ENCODE peak calls at places on chromosomes 1 and 21, in five cellular contexts. One of them, this sample, is unnamed.

GRCh38 chr1:4700801-4701200 is 46.4 kb downstream of the AJAP1 start:
- DNase-seq in activated T-cell treated with anti-CD3 and anti-CD28 coated beads, Interleukin-2, amount 50 U/mL, for 4 hours: no peak
- DNase-seq in nucleus accumbens: peak
- DNase-seq in T-helper 2 cell: no peak
- DNase-seq in H9: no peak
- DNase-seq in this sample: no peak

GRCh38 chr1:184965889-184966860 is 8.1 kb downstream of the NIBAN1 start:
- DNase-seq in activated T-cell treated with anti-CD3 and anti-CD28 coated beads, Interleukin-2, amount 50 U/mL, for 4 hours: no peak
- DNase-seq in nucleus accumbens: no peak
- DNase-seq in T-helper 2 cell: no peak
- DNase-seq in H9: no peak
- DNase-seq in this sample: no peak

GRCh38 chr1:20668581-20668980 is 7.4 kb upstream of the DDOST start:
- DNase-seq in activated T-cell treated with anti-CD3 and anti-CD28 coated beads, Interleukin-2, amount 50 U/mL, for 4 hours: no peak
- DNase-seq in nucleus accumbens: no peak
- DNase-seq in T-helper 2 cell: no peak
- DNase-seq in H9: no peak
- DNase-seq in this sample: no peak

GRCh38 chr1:240092301-240093119 is 827 bp downstream of the FMN2 start:
- DNase-seq in activated T-cell treated with anti-CD3 and anti-CD28 coated beads, Interleukin-2, amount 50 U/mL, for 4 hours: no peak
- DNase-seq in nucleus accumbens: peak
- DNase-seq in T-helper 2 cell: peak
- DNase-seq in H9: peak
- DNase-seq in this sample: no peak

GRCh38 chr1:6281511-6282402 is 20.9 kb upstream of the GPR153 start:
- DNase-seq in activated T-cell treated with anti-CD3 and anti-CD28 coated beads, Interleukin-2, amount 50 U/mL, for 4 hours: no peak
- DNase-seq in nucleus accumbens: no peak
- DNase-seq in T-helper 2 cell: no peak
- DNase-seq in H9: no peak
- DNase-seq in this sample: no peak

GRCh38 chr1:245771521-245772281 is 616.9 kb downstream of the KIF26B start:
- DNase-seq in activated T-cell treated with anti-CD3 and anti-CD28 coated beads, Interleukin-2, amount 50 U/mL, for 4 hours: no peak
- DNase-seq in nucleus accumbens: no peak
- DNase-seq in T-helper 2 cell: peak
- DNase-seq in H9: no peak
- DNase-seq in this sample: no peak

GRCh38 chr1:204127597-204128242 is 24.1 kb downstream of the ETNK2 start:
- DNase-seq in activated T-cell treated with anti-CD3 and anti-CD28 coated beads, Interleukin-2, amount 50 U/mL, for 4 hours: no peak
- DNase-seq in nucleus accumbens: peak
- DNase-seq in T-helper 2 cell: no peak
- DNase-seq in H9: peak
- DNase-seq in this sample: no peak

GRCh38 chr1:10530756-10531155 is 56.0 kb downstream of the PEX14 start:
- DNase-seq in activated T-cell treated with anti-CD3 and anti-CD28 coated beads, Interleukin-2, amount 50 U/mL, for 4 hours: no peak
- DNase-seq in nucleus accumbens: no peak
- DNase-seq in T-helper 2 cell: no peak
- DNase-seq in H9: no peak
- DNase-seq in this sample: no peak

GRCh38 chr21:45304161-45304830 is 16.6 kb upstream of the POFUT2 start:
- DNase-seq in activated T-cell treated with anti-CD3 and anti-CD28 coated beads, Interleukin-2, amount 50 U/mL, for 4 hours: no peak
- DNase-seq in nucleus accumbens: no peak
- DNase-seq in T-helper 2 cell: no peak
- DNase-seq in H9: no peak
- DNase-seq in this sample: no peak

GRCh38 chr1:9766759-9767442 is 56.9 kb downstream of the CLSTN1 start:
- DNase-seq in activated T-cell treated with anti-CD3 and anti-CD28 coated beads, Interleukin-2, amount 50 U/mL, for 4 hours: no peak
- DNase-seq in nucleus accumbens: peak
- DNase-seq in T-helper 2 cell: no peak
- DNase-seq in H9: no peak
- DNase-seq in this sample: no peak

GRCh38 chr1:67382292-67382691 is 47.9 kb downstream of the SERBP1 start:
- DNase-seq in activated T-cell treated with anti-CD3 and anti-CD28 coated beads, Interleukin-2, amount 50 U/mL, for 4 hours: no peak
- DNase-seq in nucleus accumbens: no peak
- DNase-seq in T-helper 2 cell: no peak
- DNase-seq in H9: no peak
- DNase-seq in this sample: no peak

GRCh38 chr1:63523738-63524137 is 413 bp downstream of the EFCAB7 start:
- DNase-seq in activated T-cell treated with anti-CD3 and anti-CD28 coated beads, Interleukin-2, amount 50 U/mL, for 4 hours: no peak
- DNase-seq in nucleus accumbens: no peak
- DNase-seq in T-helper 2 cell: no peak
- DNase-seq in H9: no peak
- DNase-seq in this sample: no peak

GRCh38 chr1:36620142-36620541 is 137.4 kb upstream of the CSF3R start:
- DNase-seq in activated T-cell treated with anti-CD3 and anti-CD28 coated beads, Interleukin-2, amount 50 U/mL, for 4 hours: no peak
- DNase-seq in nucleus accumbens: no peak
- DNase-seq in T-helper 2 cell: no peak
- DNase-seq in H9: no peak
- DNase-seq in this sample: no peak

GRCh38 chr21:38303300-38303699 is 46.5 kb downstream of the KCNJ15 start:
- DNase-seq in activated T-cell treated with anti-CD3 and anti-CD28 coated beads, Interleukin-2, amount 50 U/mL, for 4 hours: no peak
- DNase-seq in nucleus accumbens: no peak
- DNase-seq in T-helper 2 cell: no peak
- DNase-seq in H9: no peak
- DNase-seq in this sample: no peak

GRCh38 chr1:232369912-232370311 is 260.0 kb downstream of the SIPA1L2 start:
- DNase-seq in activated T-cell treated with anti-CD3 and anti-CD28 coated beads, Interleukin-2, amount 50 U/mL, for 4 hours: no peak
- DNase-seq in nucleus accumbens: no peak
- DNase-seq in T-helper 2 cell: no peak
- DNase-seq in H9: no peak
- DNase-seq in this sample: no peak

GRCh38 chr1:30611741-30612309 is 111.6 kb downstream of the MATN1 start:
- DNase-seq in activated T-cell treated with anti-CD3 and anti-CD28 coated beads, Interleukin-2, amount 50 U/mL, for 4 hours: no peak
- DNase-seq in nucleus accumbens: no peak
- DNase-seq in T-helper 2 cell: no peak
- DNase-seq in H9: no peak
- DNase-seq in this sample: no peak

GRCh38 chr1:69038379-69038778 is 529.3 kb upstream of the LRRC7 start:
- DNase-seq in activated T-cell treated with anti-CD3 and anti-CD28 coated beads, Interleukin-2, amount 50 U/mL, for 4 hours: no peak
- DNase-seq in nucleus accumbens: no peak
- DNase-seq in T-helper 2 cell: no peak
- DNase-seq in H9: peak
- DNase-seq in this sample: no peak

GRCh38 chr1:4175566-4176405 is 275.7 kb upstream of the C1orf174 start:
- DNase-seq in activated T-cell treated with anti-CD3 and anti-CD28 coated beads, Interleukin-2, amount 50 U/mL, for 4 hours: no peak
- DNase-seq in nucleus accumbens: no peak
- DNase-seq in T-helper 2 cell: no peak
- DNase-seq in H9: no peak
- DNase-seq in this sample: no peak

GRCh38 chr1:42221952-42222606 is 57.5 kb upstream of the GUCA2A start:
- DNase-seq in activated T-cell treated with anti-CD3 and anti-CD28 coated beads, Interleukin-2, amount 50 U/mL, for 4 hours: no peak
- DNase-seq in nucleus accumbens: no peak
- DNase-seq in T-helper 2 cell: no peak
- DNase-seq in H9: no peak
- DNase-seq in this sample: no peak

GRCh38 chr1:8554956-8555534 is 237.1 kb downstream of the SLC45A1 start:
- DNase-seq in activated T-cell treated with anti-CD3 and anti-CD28 coated beads, Interleukin-2, amount 50 U/mL, for 4 hours: no peak
- DNase-seq in nucleus accumbens: no peak
- DNase-seq in T-helper 2 cell: peak
- DNase-seq in H9: no peak
- DNase-seq in this sample: no peak

GRCh38 chr1:41927118-41927517 is 8.4 kb upstream of the HIVEP3 start:
- DNase-seq in activated T-cell treated with anti-CD3 and anti-CD28 coated beads, Interleukin-2, amount 50 U/mL, for 4 hours: no peak
- DNase-seq in nucleus accumbens: no peak
- DNase-seq in T-helper 2 cell: no peak
- DNase-seq in H9: no peak
- DNase-seq in this sample: no peak

GRCh38 chr1:6488602-6489382 is 2.7 kb downstream of the PLEKHG5 start:
- DNase-seq in activated T-cell treated with anti-CD3 and anti-CD28 coated beads, Interleukin-2, amount 50 U/mL, for 4 hours: no peak
- DNase-seq in nucleus accumbens: no peak
- DNase-seq in T-helper 2 cell: no peak
- DNase-seq in H9: no peak
- DNase-seq in this sample: no peak

GRCh38 chr1:70707214-70707613 is 296.1 kb downstream of the CTH start:
- DNase-seq in activated T-cell treated with anti-CD3 and anti-CD28 coated beads, Interleukin-2, amount 50 U/mL, for 4 hours: no peak
- DNase-seq in nucleus accumbens: no peak
- DNase-seq in T-helper 2 cell: no peak
- DNase-seq in H9: no peak
- DNase-seq in this sample: no peak

GRCh38 chr1:41504126-41505035 is 19.9 kb upstream of the EDN2 start:
- DNase-seq in activated T-cell treated with anti-CD3 and anti-CD28 coated beads, Interleukin-2, amount 50 U/mL, for 4 hours: no peak
- DNase-seq in nucleus accumbens: no peak
- DNase-seq in T-helper 2 cell: no peak
- DNase-seq in H9: no peak
- DNase-seq in this sample: no peak